ENCODE peak calls at places on chromosomes 3 and 15, in four cellular contexts. N is brain pericyte, T is MV-4-11, S is endodermal cell. O is an unnamed sample.

GRCh38 chr15:42364529-42364928 is 5.2 kb downstream of the CAPN3 start:
- DNase-seq in T (no peak), N (no peak), S (no peak), O (no peak)

GRCh38 chr3:119295816-119296484 is 1.8 kb downstream of the ARHGAP31 start:
- DNase-seq in T (peak; percentile 72), S (no peak), N (no peak), O (no peak)

GRCh38 chr15:89593018-89593417 is 17.7 kb downstream of the TICRR start:
- DNase-seq in S (no peak), N (no peak), T (no peak), O (no peak)

GRCh38 chr3:131856171-131856570 is 178.6 kb downstream of the CPNE4 start:
- DNase-seq in N (no peak), T (no peak), S (no peak), O (no peak)

GRCh38 chr3:74124716-74125115 is 489.7 kb downstream of the CNTN3 start:
- DNase-seq in N (no peak), S (no peak), T (no peak), O (no peak)

GRCh38 chr3:112568642-112569041 is 6.8 kb downstream of the SLC35A5 start:
- DNase-seq in N (no peak), T (no peak), S (no peak), O (no peak)

GRCh38 chr15:92645051-92645631 is 10.4 kb downstream of the FAM174B start:
- DNase-seq in S (no peak), T (no peak), N (no peak), O (no peak)

GRCh38 chr3:105598047-105598796 is 231.5 kb downstream of the ALCAM start:
- DNase-seq in T (no peak), S (no peak), N (no peak), O (no peak)

GRCh38 chr3:134087046-134087974 is 57.6 kb upstream of the SLCO2A1 start:
- DNase-seq in N (no peak), T (no peak), S (peak; percentile 30), O (no peak)

GRCh38 chr3:88113311-88114162 is 36.2 kb upstream of the C3orf38 start:
- DNase-seq in N (peak; percentile 34), T (peak; percentile 68), S (peak; percentile 84), O (peak; percentile 84)

GRCh38 chr3:122299872-122300460 is 25.1 kb upstream of the CSTA start:
- DNase-seq in S (peak; percentile 74), N (no peak), T (peak; percentile 52), O (peak; percentile 72)

O was measured in KBM-7.